ENCODE peak calls at places on chromosomes 6 and 20, in nine cellular contexts. One of them, this sample, is unnamed.

GRCh38 chr6:11785953-11786579 is 7.5 kb upstream of the ADTRP start:
- DNase-seq in astrocyte of the cerebellum: no peak
- DNase-seq in occipital lobe: no peak
- DNase-seq in NCI-H1417: no peak
- DNase-seq in GM12865: peak
- DNase-seq in GM20000: peak
- DNase-seq in spleen: no peak
- DNase-seq in activated T-helper 1 cell treated with anti-CD3 and anti-CD28 coated beads, Interleukin-2, amount 50 U/mL, for 16 hours: peak
- DNase-seq in iPS-NIHi11: no peak
- DNase-seq in this sample: no peak

GRCh38 chr6:26152226-26153101 is 65.2 kb downstream of the HFE start:
- DNase-seq in astrocyte of the cerebellum: no peak
- DNase-seq in occipital lobe: no peak
- DNase-seq in NCI-H1417: no peak
- DNase-seq in GM12865: no peak
- DNase-seq in GM20000: no peak
- DNase-seq in spleen: no peak
- DNase-seq in activated T-helper 1 cell treated with anti-CD3 and anti-CD28 coated beads, Interleukin-2, amount 50 U/mL, for 16 hours: no peak
- DNase-seq in iPS-NIHi11: no peak
- DNase-seq in this sample: no peak

GRCh38 chr6:15132854-15133670 is 112.8 kb upstream of the JARID2 start:
- DNase-seq in astrocyte of the cerebellum: peak
- DNase-seq in occipital lobe: no peak
- DNase-seq in NCI-H1417: no peak
- DNase-seq in GM12865: no peak
- DNase-seq in GM20000: no peak
- DNase-seq in spleen: no peak
- DNase-seq in activated T-helper 1 cell treated with anti-CD3 and anti-CD28 coated beads, Interleukin-2, amount 50 U/mL, for 16 hours: no peak
- DNase-seq in iPS-NIHi11: no peak
- DNase-seq in this sample: no peak

GRCh38 chr6:84583784-84584183 is 180.6 kb downstream of the TBX18 start:
- DNase-seq in astrocyte of the cerebellum: no peak
- DNase-seq in occipital lobe: no peak
- DNase-seq in NCI-H1417: peak
- DNase-seq in GM12865: no peak
- DNase-seq in GM20000: no peak
- DNase-seq in spleen: no peak
- DNase-seq in activated T-helper 1 cell treated with anti-CD3 and anti-CD28 coated beads, Interleukin-2, amount 50 U/mL, for 16 hours: no peak
- DNase-seq in iPS-NIHi11: no peak
- DNase-seq in this sample: no peak

GRCh38 chr6:159059099-159059498 is 14.3 kb upstream of the TAGAP start:
- DNase-seq in astrocyte of the cerebellum: no peak
- DNase-seq in occipital lobe: no peak
- DNase-seq in NCI-H1417: no peak
- DNase-seq in GM12865: peak
- DNase-seq in GM20000: no peak
- DNase-seq in spleen: no peak
- DNase-seq in activated T-helper 1 cell treated with anti-CD3 and anti-CD28 coated beads, Interleukin-2, amount 50 U/mL, for 16 hours: no peak
- DNase-seq in iPS-NIHi11: no peak
- DNase-seq in this sample: no peak

GRCh38 chr6:1390805-1391511 is 1.6 kb downstream of the FOXF2 start:
- DNase-seq in astrocyte of the cerebellum: no peak
- DNase-seq in occipital lobe: no peak
- DNase-seq in NCI-H1417: peak
- DNase-seq in GM12865: no peak
- DNase-seq in GM20000: no peak
- DNase-seq in spleen: peak
- DNase-seq in activated T-helper 1 cell treated with anti-CD3 and anti-CD28 coated beads, Interleukin-2, amount 50 U/mL, for 16 hours: no peak
- DNase-seq in iPS-NIHi11: no peak
- DNase-seq in this sample: peak

GRCh38 chr6:105600342-105601293 is 197.7 kb upstream of the PREP start:
- DNase-seq in astrocyte of the cerebellum: no peak
- DNase-seq in occipital lobe: no peak
- DNase-seq in NCI-H1417: no peak
- DNase-seq in GM12865: no peak
- DNase-seq in GM20000: no peak
- DNase-seq in spleen: no peak
- DNase-seq in activated T-helper 1 cell treated with anti-CD3 and anti-CD28 coated beads, Interleukin-2, amount 50 U/mL, for 16 hours: no peak
- DNase-seq in iPS-NIHi11: no peak
- DNase-seq in this sample: no peak

GRCh38 chr20:11719153-11719552 is 198.5 kb upstream of the BTBD3 start:
- DNase-seq in astrocyte of the cerebellum: no peak
- DNase-seq in occipital lobe: no peak
- DNase-seq in NCI-H1417: no peak
- DNase-seq in GM12865: no peak
- DNase-seq in GM20000: no peak
- DNase-seq in spleen: no peak
- DNase-seq in activated T-helper 1 cell treated with anti-CD3 and anti-CD28 coated beads, Interleukin-2, amount 50 U/mL, for 16 hours: no peak
- DNase-seq in iPS-NIHi11: peak
- DNase-seq in this sample: peak

GRCh38 chr6:134451529-134451928 is 133.6 kb upstream of the SGK1 start:
- DNase-seq in astrocyte of the cerebellum: no peak
- DNase-seq in occipital lobe: no peak
- DNase-seq in NCI-H1417: no peak
- DNase-seq in GM12865: peak
- DNase-seq in GM20000: peak
- DNase-seq in spleen: no peak
- DNase-seq in activated T-helper 1 cell treated with anti-CD3 and anti-CD28 coated beads, Interleukin-2, amount 50 U/mL, for 16 hours: no peak
- DNase-seq in iPS-NIHi11: peak
- DNase-seq in this sample: peak

GRCh38 chr6:158938811-158939254 is 61.2 kb downstream of the RSPH3 start:
- DNase-seq in astrocyte of the cerebellum: no peak
- DNase-seq in occipital lobe: no peak
- DNase-seq in NCI-H1417: no peak
- DNase-seq in GM12865: no peak
- DNase-seq in GM20000: no peak
- DNase-seq in spleen: no peak
- DNase-seq in activated T-helper 1 cell treated with anti-CD3 and anti-CD28 coated beads, Interleukin-2, amount 50 U/mL, for 16 hours: no peak
- DNase-seq in iPS-NIHi11: no peak
- DNase-seq in this sample: peak

GRCh38 chr6:55869731-55870130 is 5.7 kb downstream of the BMP5 start:
- DNase-seq in astrocyte of the cerebellum: no peak
- DNase-seq in occipital lobe: no peak
- DNase-seq in NCI-H1417: no peak
- DNase-seq in GM12865: no peak
- DNase-seq in GM20000: no peak
- DNase-seq in spleen: no peak
- DNase-seq in activated T-helper 1 cell treated with anti-CD3 and anti-CD28 coated beads, Interleukin-2, amount 50 U/mL, for 16 hours: no peak
- DNase-seq in iPS-NIHi11: no peak
- DNase-seq in this sample: no peak

GRCh38 chr6:20118877-20119276 is 93.4 kb downstream of the MBOAT1 start:
- DNase-seq in astrocyte of the cerebellum: no peak
- DNase-seq in occipital lobe: no peak
- DNase-seq in NCI-H1417: no peak
- DNase-seq in GM12865: no peak
- DNase-seq in GM20000: no peak
- DNase-seq in spleen: no peak
- DNase-seq in activated T-helper 1 cell treated with anti-CD3 and anti-CD28 coated beads, Interleukin-2, amount 50 U/mL, for 16 hours: no peak
- DNase-seq in iPS-NIHi11: peak
- DNase-seq in this sample: no peak

GRCh38 chr6:109000289-109000688 is 94.4 kb downstream of the SESN1 start:
- DNase-seq in astrocyte of the cerebellum: no peak
- DNase-seq in occipital lobe: no peak
- DNase-seq in NCI-H1417: no peak
- DNase-seq in GM12865: no peak
- DNase-seq in GM20000: no peak
- DNase-seq in spleen: no peak
- DNase-seq in activated T-helper 1 cell treated with anti-CD3 and anti-CD28 coated beads, Interleukin-2, amount 50 U/mL, for 16 hours: no peak
- DNase-seq in iPS-NIHi11: no peak
- DNase-seq in this sample: no peak

GRCh38 chr20:57928181-57928967 is 218.6 kb upstream of the PMEPA1 start:
- DNase-seq in astrocyte of the cerebellum: peak
- DNase-seq in occipital lobe: no peak
- DNase-seq in NCI-H1417: no peak
- DNase-seq in GM12865: no peak
- DNase-seq in GM20000: no peak
- DNase-seq in spleen: no peak
- DNase-seq in activated T-helper 1 cell treated with anti-CD3 and anti-CD28 coated beads, Interleukin-2, amount 50 U/mL, for 16 hours: no peak
- DNase-seq in iPS-NIHi11: no peak
- DNase-seq in this sample: no peak

GRCh38 chr20:9447182-9447581 is 67.2 kb upstream of the LAMP5 start:
- DNase-seq in astrocyte of the cerebellum: no peak
- DNase-seq in occipital lobe: no peak
- DNase-seq in NCI-H1417: no peak
- DNase-seq in GM12865: peak
- DNase-seq in GM20000: no peak
- DNase-seq in spleen: no peak
- DNase-seq in activated T-helper 1 cell treated with anti-CD3 and anti-CD28 coated beads, Interleukin-2, amount 50 U/mL, for 16 hours: no peak
- DNase-seq in iPS-NIHi11: no peak
- DNase-seq in this sample: no peak

GRCh38 chr6:138540468-138540867 is 41.2 kb upstream of the NHSL1 start:
- DNase-seq in astrocyte of the cerebellum: peak
- DNase-seq in occipital lobe: no peak
- DNase-seq in NCI-H1417: no peak
- DNase-seq in GM12865: no peak
- DNase-seq in GM20000: no peak
- DNase-seq in spleen: no peak
- DNase-seq in activated T-helper 1 cell treated with anti-CD3 and anti-CD28 coated beads, Interleukin-2, amount 50 U/mL, for 16 hours: no peak
- DNase-seq in iPS-NIHi11: no peak
- DNase-seq in this sample: no peak

GRCh38 chr6:166240889-166241288 is 67.3 kb downstream of the PRR18 start:
- DNase-seq in astrocyte of the cerebellum: no peak
- DNase-seq in occipital lobe: no peak
- DNase-seq in NCI-H1417: no peak
- DNase-seq in GM12865: no peak
- DNase-seq in GM20000: no peak
- DNase-seq in spleen: no peak
- DNase-seq in activated T-helper 1 cell treated with anti-CD3 and anti-CD28 coated beads, Interleukin-2, amount 50 U/mL, for 16 hours: no peak
- DNase-seq in iPS-NIHi11: no peak
- DNase-seq in this sample: no peak

GRCh38 chr6:116326392-116326717 is 44.4 kb upstream of the DSE start:
- DNase-seq in astrocyte of the cerebellum: no peak
- DNase-seq in occipital lobe: no peak
- DNase-seq in NCI-H1417: no peak
- DNase-seq in GM12865: no peak
- DNase-seq in GM20000: no peak
- DNase-seq in spleen: no peak
- DNase-seq in activated T-helper 1 cell treated with anti-CD3 and anti-CD28 coated beads, Interleukin-2, amount 50 U/mL, for 16 hours: no peak
- DNase-seq in iPS-NIHi11: no peak
- DNase-seq in this sample: no peak

GRCh38 chr20:63534831-63535651 is 2.1 kb downstream of the PTK6 start:
- DNase-seq in astrocyte of the cerebellum: no peak
- DNase-seq in occipital lobe: no peak
- DNase-seq in NCI-H1417: peak
- DNase-seq in GM12865: no peak
- DNase-seq in GM20000: no peak
- DNase-seq in spleen: peak
- DNase-seq in activated T-helper 1 cell treated with anti-CD3 and anti-CD28 coated beads, Interleukin-2, amount 50 U/mL, for 16 hours: no peak
- DNase-seq in iPS-NIHi11: peak
- DNase-seq in this sample: peak

GRCh38 chr6:5968817-5969726 is 37.7 kb downstream of the NRN1 start:
- DNase-seq in astrocyte of the cerebellum: peak
- DNase-seq in occipital lobe: no peak
- DNase-seq in NCI-H1417: no peak
- DNase-seq in GM12865: no peak
- DNase-seq in GM20000: no peak
- DNase-seq in spleen: no peak
- DNase-seq in activated T-helper 1 cell treated with anti-CD3 and anti-CD28 coated beads, Interleukin-2, amount 50 U/mL, for 16 hours: no peak
- DNase-seq in iPS-NIHi11: no peak
- DNase-seq in this sample: no peak

GRCh38 chr6:14035448-14035847 is 82.1 kb upstream of the CD83 start:
- DNase-seq in astrocyte of the cerebellum: peak
- DNase-seq in occipital lobe: no peak
- DNase-seq in NCI-H1417: no peak
- DNase-seq in GM12865: no peak
- DNase-seq in GM20000: no peak
- DNase-seq in spleen: no peak
- DNase-seq in activated T-helper 1 cell treated with anti-CD3 and anti-CD28 coated beads, Interleukin-2, amount 50 U/mL, for 16 hours: no peak
- DNase-seq in iPS-NIHi11: peak
- DNase-seq in this sample: peak

GRCh38 chr20:18224968-18225568 is 63.3 kb upstream of the ZNF133 start:
- DNase-seq in astrocyte of the cerebellum: peak
- DNase-seq in occipital lobe: peak
- DNase-seq in NCI-H1417: no peak
- DNase-seq in GM12865: no peak
- DNase-seq in GM20000: no peak
- DNase-seq in spleen: no peak
- DNase-seq in activated T-helper 1 cell treated with anti-CD3 and anti-CD28 coated beads, Interleukin-2, amount 50 U/mL, for 16 hours: no peak
- DNase-seq in iPS-NIHi11: peak
- DNase-seq in this sample: no peak

GRCh38 chr20:22729180-22729579 is 144.8 kb upstream of the FOXA2 start:
- DNase-seq in astrocyte of the cerebellum: no peak
- DNase-seq in occipital lobe: no peak
- DNase-seq in NCI-H1417: no peak
- DNase-seq in GM12865: peak
- DNase-seq in GM20000: no peak
- DNase-seq in spleen: no peak
- DNase-seq in activated T-helper 1 cell treated with anti-CD3 and anti-CD28 coated beads, Interleukin-2, amount 50 U/mL, for 16 hours: no peak
- DNase-seq in iPS-NIHi11: no peak
- DNase-seq in this sample: no peak